ENCODE peak calls at places on chromosomes 5 and 9, in five cellular contexts. C is esophagus squamous epithelium, Z is hepatocyte, G is uterus, B is nephron progenitor cell. W is an unnamed sample.

GRCh38 chr5:36915653-36916052 is 39.1 kb downstream of the NIPBL start:
- DNase-seq in B (no peak), G (no peak), Z (no peak), C (no peak), W (no peak)

GRCh38 chr9:10232352-10232930 is 380.4 kb downstream of the PTPRD start:
- DNase-seq in Z (peak; percentile 6), C (no peak), G (no peak), B (no peak), W (peak; percentile 9)

GRCh38 chr5:61784337-61784736 is 452.3 kb downstream of the ZSWIM6 start:
- DNase-seq in C (no peak), G (no peak), B (no peak), Z (no peak), W (no peak)

GRCh38 chr9:23215688-23216087 is 610.4 kb downstream of the ELAVL2 start:
- DNase-seq in B (no peak), C (no peak), Z (no peak), G (no peak), W (no peak)

GRCh38 chr5:57416246-57416996 is 66.2 kb downstream of the ACTBL2 start:
- DNase-seq in C (no peak), G (no peak), B (no peak), Z (peak; percentile 21), W (peak; percentile 64)

GRCh38 chr9:75891277-75892167 is 1.0 kb downstream of the PCSK5 start:
- DNase-seq in B (peak; percentile 53), Z (peak; percentile 67), G (peak; percentile 47), C (no peak), W (peak; percentile 55)

GRCh38 chr5:180172447-180173197 is 36.4 kb downstream of the RASGEF1C start:
- DNase-seq in B (no peak), G (no peak), Z (peak; percentile 67), C (no peak), W (no peak)

GRCh38 chr5:31194458-31194808 is 947 bp downstream of the CDH6 start:
- DNase-seq in Z (no peak), G (no peak), C (no peak), B (peak; percentile 16), W (peak; percentile 31)

GRCh38 chr9:133129001-133129799 is 8.2 kb upstream of the RALGDS start:
- DNase-seq in G (no peak), Z (no peak), C (no peak), B (no peak), W (no peak)

GRCh38 chr9:115614931-115615401 is 497.0 kb upstream of the TNC start:
- DNase-seq in C (no peak), G (no peak), Z (no peak), B (no peak), W (no peak)

GRCh38 chr9:134047868-134048581 is 19.8 kb downstream of the BRD3 start:
- DNase-seq in G (no peak), B (no peak), Z (no peak), C (no peak), W (no peak)

GRCh38 chr9:34493972-34494535 is 28.7 kb downstream of the ENHO start:
- DNase-seq in G (peak; percentile 23), C (no peak), B (peak; percentile 92), Z (peak; percentile 79), W (peak; percentile 35)

GRCh38 chr9:126705311-126705766 is 91.6 kb downstream of the LMX1B start:
- DNase-seq in C (no peak), G (peak; percentile 78), Z (peak; percentile 89), B (peak; percentile 94), W (peak; percentile 53)

GRCh38 chr5:82885657-82886389 is 191.4 kb downstream of the TMEM167A start:
- DNase-seq in B (no peak), G (no peak), C (no peak), Z (peak; percentile 7), W (peak; percentile 80)

GRCh38 chr9:133813749-133814585 is 75.8 kb upstream of the SARDH start:
- DNase-seq in G (peak; percentile 73), B (no peak), Z (peak; percentile 54), C (no peak), W (no peak)

GRCh38 chr5:42419294-42419693 is 3.9 kb upstream of the GHR start:
- DNase-seq in B (no peak), C (no peak), G (no peak), Z (no peak), W (no peak)

GRCh38 chr9:118575341-118576070 is 793.7 kb downstream of the BRINP1 start:
- DNase-seq in Z (no peak), G (no peak), C (no peak), B (no peak), W (no peak)

GRCh38 chr5:41763096-41763495 is 107.1 kb downstream of the OXCT1 start:
- DNase-seq in Z (no peak), G (no peak), C (no peak), B (no peak), W (peak; percentile 77)

GRCh38 chr5:98556707-98557106 is 216.8 kb upstream of the RGMB start:
- DNase-seq in C (no peak), B (no peak), Z (no peak), G (no peak), W (peak; percentile 11)

GRCh38 chr9:110015759-110016158 is 192.2 kb downstream of the C9orf152 start:
- DNase-seq in B (no peak), C (no peak), Z (no peak), G (no peak), W (peak; percentile 85)

GRCh38 chr5:56229106-56229505 is 4.0 kb downstream of the ANKRD55 start:
- DNase-seq in Z (no peak), G (no peak), B (no peak), C (no peak), W (no peak)

GRCh38 chr9:34546834-34547827 is 24.3 kb upstream of the ENHO start:
- DNase-seq in G (peak; percentile 52), Z (peak; percentile 83), C (no peak), B (peak; percentile 82), W (peak; percentile 67)

GRCh38 chr5:102115736-102116135 is 180.3 kb downstream of the SLCO4C1 start:
- DNase-seq in B (no peak), C (no peak), Z (no peak), G (no peak), W (no peak)

GRCh38 chr5:56961746-56962145 is 9.8 kb upstream of the MIER3 start:
- DNase-seq in C (no peak), B (no peak), Z (no peak), G (no peak), W (no peak)

GRCh38 chr9:2800385-2801179 is 43.3 kb downstream of the PUM3 start:
- DNase-seq in B (peak; percentile 14), C (no peak), Z (peak; percentile 47), G (no peak), W (no peak)

GRCh38 chr9:70609542-70610286 is 195.3 kb upstream of the KLF9 start:
- DNase-seq in G (peak; percentile 72), Z (peak; percentile 19), B (no peak), C (no peak), W (peak; percentile 82)

GRCh38 chr5:127673401-127673800 is 24.5 kb downstream of the CTXN3 start:
- DNase-seq in Z (no peak), B (no peak), C (no peak), G (no peak), W (no peak)

GRCh38 chr9:113807173-113808061 is 68.7 kb upstream of the ZNF618 start:
- DNase-seq in B (peak; percentile 54), Z (peak; percentile 48), G (peak; percentile 57), C (no peak), W (peak; percentile 57)

GRCh38 chr9:107213561-107214028 is 69.5 kb upstream of the RAD23B start:
- DNase-seq in B (no peak), C (no peak), G (no peak), Z (peak; percentile 55), W (peak; percentile 94)

GRCh38 chr9:128429505-128430086 is 8.9 kb downstream of the CERCAM start:
- DNase-seq in C (no peak), B (no peak), Z (no peak), G (no peak), W (no peak)
- TF ChIP-seq CTCF in C (no peak), B (no peak), Z (no peak), G (no peak), W (peak; percentile 8)

GRCh38 chr5:113122053-113122452 is 145.5 kb downstream of the DCP2 start:
- DNase-seq in Z (no peak), C (no peak), B (no peak), G (no peak), W (peak; percentile 23)

GRCh38 chr5:113124914-113125313 is 148.3 kb downstream of the DCP2 start:
- DNase-seq in B (no peak), Z (no peak), G (no peak), C (no peak), W (no peak)

GRCh38 chr5:113125371-113125770 is 148.8 kb downstream of the DCP2 start:
- DNase-seq in C (no peak), G (no peak), Z (no peak), B (no peak), W (no peak)

GRCh38 chr5:113127021-113127420 is 150.4 kb downstream of the DCP2 start:
- DNase-seq in G (no peak), Z (no peak), B (no peak), C (no peak), W (no peak)

DNA sequence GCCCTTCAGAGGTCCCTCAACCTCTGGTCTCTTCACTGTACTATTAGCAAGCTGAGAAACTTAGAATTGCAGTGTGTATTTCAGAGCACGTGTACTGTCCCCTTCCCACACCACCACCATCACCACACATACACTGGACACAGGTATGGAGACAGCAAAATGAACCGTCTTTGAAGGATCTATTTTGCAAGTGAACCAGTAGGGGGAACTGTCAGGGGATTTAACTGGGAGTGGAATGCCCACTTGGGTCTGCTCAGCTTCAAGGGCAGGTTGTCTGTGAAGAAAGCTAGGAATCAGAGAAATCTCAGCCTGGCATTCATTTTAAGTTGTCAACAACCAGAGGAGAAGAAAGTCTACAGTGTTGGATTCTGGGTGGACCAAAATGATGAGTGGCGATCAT is 147.0 kb downstream of the DCP2 start:
- DNase-seq in C (no peak), Z (peak; percentile 44), G (no peak), B (no peak), W (peak; percentile 5)
- TF ChIP-seq CTCF in C (no peak), Z (peak; percentile 38), G (no peak), B (peak; percentile 32), W (peak; percentile 45)

GRCh38 chr5:81006955-81007636 is 46.9 kb downstream of the RASGRF2 start:
- DNase-seq in G (no peak), Z (no peak), B (no peak), C (no peak), W (no peak)

GRCh38 chr5:81003987-81004386 is 43.8 kb downstream of the RASGRF2 start:
- DNase-seq in Z (no peak), C (no peak), G (no peak), B (no peak), W (no peak)

GRCh38 chr5:81006231-81006630 is 46.1 kb downstream of the RASGRF2 start:
- DNase-seq in Z (no peak), C (no peak), B (no peak), G (no peak), W (no peak)

GRCh38 chr5:81007637-81008027 is 47.5 kb downstream of the RASGRF2 start:
- DNase-seq in G (no peak), B (no peak), C (no peak), Z (no peak), W (no peak)

DNA sequence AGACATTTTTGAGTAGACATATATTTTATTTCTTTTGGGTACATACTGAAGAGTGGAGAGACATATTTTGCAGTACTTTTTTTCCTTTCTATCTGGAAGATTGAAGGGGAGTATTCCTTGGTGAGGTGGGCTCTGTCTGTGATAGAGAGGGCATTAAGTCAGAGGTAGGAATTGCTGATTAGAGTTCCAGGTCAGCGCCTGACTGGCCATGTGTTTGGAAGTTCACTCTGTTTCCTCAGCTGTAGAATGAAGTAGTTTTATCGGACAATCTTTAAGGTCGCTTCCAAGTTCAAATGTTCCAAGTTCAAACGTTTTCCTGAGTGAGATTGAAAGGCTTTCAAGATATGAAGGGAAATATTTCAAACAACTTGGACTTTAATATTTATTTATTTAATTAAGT is 45.5 kb downstream of the RASGRF2 start:
- DNase-seq in B (no peak), C (no peak), G (no peak), Z (no peak), W (no peak)
- TF ChIP-seq CTCF in B (no peak), C (no peak), G (no peak), Z (no peak), W (no peak)

GRCh38 chr5:68587181-68587580 is 371.6 kb downstream of the PIK3R1 start:
- DNase-seq in G (no peak), C (no peak), B (no peak), Z (no peak), W (no peak)
- TF ChIP-seq CTCF in G (no peak), C (no peak), B (no peak), Z (no peak), W (no peak)

W was measured in astrocyte of the spinal cord.